ENCODE peak calls at places on chromosomes 4 and X, in nine cellular contexts. One of them, this sample, is unnamed.

GRCh38 chr4:183249854-183250253 is 70.2 kb downstream of the CLDN22 start:
- DNase-seq in brain microvascular endothelial cell: peak
- DNase-seq in EH: peak
- DNase-seq in activated CD4-positive, alpha-beta T cell treated with anti-CD3 and anti-CD28 coated beads, Interleukin-2, amount 50 U/mL, for 4 hours: no peak
- DNase-seq in stimulated activated CD8-positive, alpha-beta memory T cell treated with anti-CD3 and anti-CD28 coated beads, Interleukin-7, amount 100 ng/mL, for 1 hour: no peak
- DNase-seq in AML-193: peak
- DNase-seq in stimulated activated CD4-positive, alpha-beta T cell treated with anti-CD3 and anti-CD28 coated beads, Interleukin-15, amount 100 ng/mL, for 1 hour: no peak
- DNase-seq in WTC11: no peak
- DNase-seq in NCI-H748 treated with DMSO at 0.1 percent for 48 hours: peak
- DNase-seq in this sample: peak

GRCh38 chrX:10011261-10011931 is 44.2 kb downstream of the CLDN34 start:
- DNase-seq in brain microvascular endothelial cell: peak
- DNase-seq in EH: no peak
- DNase-seq in activated CD4-positive, alpha-beta T cell treated with anti-CD3 and anti-CD28 coated beads, Interleukin-2, amount 50 U/mL, for 4 hours: no peak
- DNase-seq in stimulated activated CD8-positive, alpha-beta memory T cell treated with anti-CD3 and anti-CD28 coated beads, Interleukin-7, amount 100 ng/mL, for 1 hour: no peak
- DNase-seq in AML-193: no peak
- DNase-seq in stimulated activated CD4-positive, alpha-beta T cell treated with anti-CD3 and anti-CD28 coated beads, Interleukin-15, amount 100 ng/mL, for 1 hour: no peak
- DNase-seq in WTC11: no peak
- DNase-seq in NCI-H748 treated with DMSO at 0.1 percent for 48 hours: no peak
- DNase-seq in this sample: no peak

GRCh38 chrX:70168238-70169188 is 8.8 kb upstream of the DGAT2L6 start:
- DNase-seq in brain microvascular endothelial cell: peak
- DNase-seq in EH: peak
- DNase-seq in activated CD4-positive, alpha-beta T cell treated with anti-CD3 and anti-CD28 coated beads, Interleukin-2, amount 50 U/mL, for 4 hours: no peak
- DNase-seq in stimulated activated CD8-positive, alpha-beta memory T cell treated with anti-CD3 and anti-CD28 coated beads, Interleukin-7, amount 100 ng/mL, for 1 hour: no peak
- DNase-seq in AML-193: no peak
- DNase-seq in stimulated activated CD4-positive, alpha-beta T cell treated with anti-CD3 and anti-CD28 coated beads, Interleukin-15, amount 100 ng/mL, for 1 hour: no peak
- DNase-seq in WTC11: peak
- DNase-seq in NCI-H748 treated with DMSO at 0.1 percent for 48 hours: no peak
- DNase-seq in this sample: no peak

GRCh38 chr4:22515888-22516541 is at the start of gene ADGRA3:
- DNase-seq in brain microvascular endothelial cell: peak
- DNase-seq in EH: peak
- DNase-seq in activated CD4-positive, alpha-beta T cell treated with anti-CD3 and anti-CD28 coated beads, Interleukin-2, amount 50 U/mL, for 4 hours: no peak
- DNase-seq in stimulated activated CD8-positive, alpha-beta memory T cell treated with anti-CD3 and anti-CD28 coated beads, Interleukin-7, amount 100 ng/mL, for 1 hour: no peak
- DNase-seq in AML-193: no peak
- DNase-seq in stimulated activated CD4-positive, alpha-beta T cell treated with anti-CD3 and anti-CD28 coated beads, Interleukin-15, amount 100 ng/mL, for 1 hour: no peak
- DNase-seq in WTC11: peak
- DNase-seq in NCI-H748 treated with DMSO at 0.1 percent for 48 hours: peak
- DNase-seq in this sample: peak

GRCh38 chr4:129095811-129096454 is at the start of gene C4orf33:
- DNase-seq in brain microvascular endothelial cell: peak
- DNase-seq in EH: peak
- DNase-seq in activated CD4-positive, alpha-beta T cell treated with anti-CD3 and anti-CD28 coated beads, Interleukin-2, amount 50 U/mL, for 4 hours: peak
- DNase-seq in stimulated activated CD8-positive, alpha-beta memory T cell treated with anti-CD3 and anti-CD28 coated beads, Interleukin-7, amount 100 ng/mL, for 1 hour: peak
- DNase-seq in AML-193: peak
- DNase-seq in stimulated activated CD4-positive, alpha-beta T cell treated with anti-CD3 and anti-CD28 coated beads, Interleukin-15, amount 100 ng/mL, for 1 hour: peak
- DNase-seq in WTC11: peak
- DNase-seq in NCI-H748 treated with DMSO at 0.1 percent for 48 hours: peak
- DNase-seq in this sample: no peak

GRCh38 chr4:96164814-96165351 is 325.0 kb downstream of the PDHA2 start:
- DNase-seq in brain microvascular endothelial cell: peak
- DNase-seq in EH: peak
- DNase-seq in activated CD4-positive, alpha-beta T cell treated with anti-CD3 and anti-CD28 coated beads, Interleukin-2, amount 50 U/mL, for 4 hours: no peak
- DNase-seq in stimulated activated CD8-positive, alpha-beta memory T cell treated with anti-CD3 and anti-CD28 coated beads, Interleukin-7, amount 100 ng/mL, for 1 hour: no peak
- DNase-seq in AML-193: no peak
- DNase-seq in stimulated activated CD4-positive, alpha-beta T cell treated with anti-CD3 and anti-CD28 coated beads, Interleukin-15, amount 100 ng/mL, for 1 hour: no peak
- DNase-seq in WTC11: no peak
- DNase-seq in NCI-H748 treated with DMSO at 0.1 percent for 48 hours: no peak
- DNase-seq in this sample: no peak

GRCh38 chr4:99402765-99403164 is 32.4 kb downstream of the ADH7 start:
- DNase-seq in brain microvascular endothelial cell: no peak
- DNase-seq in EH: no peak
- DNase-seq in activated CD4-positive, alpha-beta T cell treated with anti-CD3 and anti-CD28 coated beads, Interleukin-2, amount 50 U/mL, for 4 hours: no peak
- DNase-seq in stimulated activated CD8-positive, alpha-beta memory T cell treated with anti-CD3 and anti-CD28 coated beads, Interleukin-7, amount 100 ng/mL, for 1 hour: no peak
- DNase-seq in AML-193: no peak
- DNase-seq in stimulated activated CD4-positive, alpha-beta T cell treated with anti-CD3 and anti-CD28 coated beads, Interleukin-15, amount 100 ng/mL, for 1 hour: no peak
- DNase-seq in WTC11: peak
- DNase-seq in NCI-H748 treated with DMSO at 0.1 percent for 48 hours: no peak
- DNase-seq in this sample: peak

GRCh38 chr4:15793506-15794363 is 15.6 kb downstream of the CD38 start:
- DNase-seq in brain microvascular endothelial cell: no peak
- DNase-seq in EH: no peak
- DNase-seq in activated CD4-positive, alpha-beta T cell treated with anti-CD3 and anti-CD28 coated beads, Interleukin-2, amount 50 U/mL, for 4 hours: no peak
- DNase-seq in stimulated activated CD8-positive, alpha-beta memory T cell treated with anti-CD3 and anti-CD28 coated beads, Interleukin-7, amount 100 ng/mL, for 1 hour: no peak
- DNase-seq in AML-193: no peak
- DNase-seq in stimulated activated CD4-positive, alpha-beta T cell treated with anti-CD3 and anti-CD28 coated beads, Interleukin-15, amount 100 ng/mL, for 1 hour: no peak
- DNase-seq in WTC11: no peak
- DNase-seq in NCI-H748 treated with DMSO at 0.1 percent for 48 hours: no peak
- DNase-seq in this sample: peak

GRCh38 chr4:156672924-156673323 is 298.7 kb downstream of the PDGFC start:
- DNase-seq in brain microvascular endothelial cell: no peak
- DNase-seq in EH: peak
- DNase-seq in activated CD4-positive, alpha-beta T cell treated with anti-CD3 and anti-CD28 coated beads, Interleukin-2, amount 50 U/mL, for 4 hours: no peak
- DNase-seq in stimulated activated CD8-positive, alpha-beta memory T cell treated with anti-CD3 and anti-CD28 coated beads, Interleukin-7, amount 100 ng/mL, for 1 hour: no peak
- DNase-seq in AML-193: no peak
- DNase-seq in stimulated activated CD4-positive, alpha-beta T cell treated with anti-CD3 and anti-CD28 coated beads, Interleukin-15, amount 100 ng/mL, for 1 hour: no peak
- DNase-seq in WTC11: no peak
- DNase-seq in NCI-H748 treated with DMSO at 0.1 percent for 48 hours: no peak
- DNase-seq in this sample: no peak

GRCh38 chr4:1045193-1045594 is 33.8 kb downstream of the FGFRL1 start:
- DNase-seq in brain microvascular endothelial cell: no peak
- DNase-seq in EH: no peak
- DNase-seq in activated CD4-positive, alpha-beta T cell treated with anti-CD3 and anti-CD28 coated beads, Interleukin-2, amount 50 U/mL, for 4 hours: no peak
- DNase-seq in stimulated activated CD8-positive, alpha-beta memory T cell treated with anti-CD3 and anti-CD28 coated beads, Interleukin-7, amount 100 ng/mL, for 1 hour: no peak
- DNase-seq in AML-193: no peak
- DNase-seq in stimulated activated CD4-positive, alpha-beta T cell treated with anti-CD3 and anti-CD28 coated beads, Interleukin-15, amount 100 ng/mL, for 1 hour: no peak
- DNase-seq in WTC11: no peak
- DNase-seq in NCI-H748 treated with DMSO at 0.1 percent for 48 hours: no peak
- DNase-seq in this sample: no peak

GRCh38 chrX:13074297-13075262 is 30.2 kb upstream of the FAM9C start:
- DNase-seq in brain microvascular endothelial cell: no peak
- DNase-seq in EH: no peak
- DNase-seq in activated CD4-positive, alpha-beta T cell treated with anti-CD3 and anti-CD28 coated beads, Interleukin-2, amount 50 U/mL, for 4 hours: no peak
- DNase-seq in stimulated activated CD8-positive, alpha-beta memory T cell treated with anti-CD3 and anti-CD28 coated beads, Interleukin-7, amount 100 ng/mL, for 1 hour: no peak
- DNase-seq in AML-193: no peak
- DNase-seq in stimulated activated CD4-positive, alpha-beta T cell treated with anti-CD3 and anti-CD28 coated beads, Interleukin-15, amount 100 ng/mL, for 1 hour: no peak
- DNase-seq in WTC11: no peak
- DNase-seq in NCI-H748 treated with DMSO at 0.1 percent for 48 hours: no peak
- DNase-seq in this sample: no peak

GRCh38 chr4:80875642-80876041 is 154.9 kb upstream of the BMP3 start:
- DNase-seq in brain microvascular endothelial cell: no peak
- DNase-seq in EH: no peak
- DNase-seq in activated CD4-positive, alpha-beta T cell treated with anti-CD3 and anti-CD28 coated beads, Interleukin-2, amount 50 U/mL, for 4 hours: no peak
- DNase-seq in stimulated activated CD8-positive, alpha-beta memory T cell treated with anti-CD3 and anti-CD28 coated beads, Interleukin-7, amount 100 ng/mL, for 1 hour: no peak
- DNase-seq in AML-193: no peak
- DNase-seq in stimulated activated CD4-positive, alpha-beta T cell treated with anti-CD3 and anti-CD28 coated beads, Interleukin-15, amount 100 ng/mL, for 1 hour: no peak
- DNase-seq in WTC11: no peak
- DNase-seq in NCI-H748 treated with DMSO at 0.1 percent for 48 hours: no peak
- DNase-seq in this sample: no peak

GRCh38 chr4:168480991-168481588 is 798 bp upstream of the DDX60L start:
- DNase-seq in brain microvascular endothelial cell: peak
- DNase-seq in EH: peak
- DNase-seq in activated CD4-positive, alpha-beta T cell treated with anti-CD3 and anti-CD28 coated beads, Interleukin-2, amount 50 U/mL, for 4 hours: peak
- DNase-seq in stimulated activated CD8-positive, alpha-beta memory T cell treated with anti-CD3 and anti-CD28 coated beads, Interleukin-7, amount 100 ng/mL, for 1 hour: no peak
- DNase-seq in AML-193: peak
- DNase-seq in stimulated activated CD4-positive, alpha-beta T cell treated with anti-CD3 and anti-CD28 coated beads, Interleukin-15, amount 100 ng/mL, for 1 hour: no peak
- DNase-seq in WTC11: no peak
- DNase-seq in NCI-H748 treated with DMSO at 0.1 percent for 48 hours: no peak
- DNase-seq in this sample: no peak

GRCh38 chrX:128619490-128619889 is 567.3 kb upstream of the ACTRT1 start:
- DNase-seq in brain microvascular endothelial cell: no peak
- DNase-seq in EH: no peak
- DNase-seq in activated CD4-positive, alpha-beta T cell treated with anti-CD3 and anti-CD28 coated beads, Interleukin-2, amount 50 U/mL, for 4 hours: no peak
- DNase-seq in stimulated activated CD8-positive, alpha-beta memory T cell treated with anti-CD3 and anti-CD28 coated beads, Interleukin-7, amount 100 ng/mL, for 1 hour: no peak
- DNase-seq in AML-193: no peak
- DNase-seq in stimulated activated CD4-positive, alpha-beta T cell treated with anti-CD3 and anti-CD28 coated beads, Interleukin-15, amount 100 ng/mL, for 1 hour: no peak
- DNase-seq in WTC11: no peak
- DNase-seq in NCI-H748 treated with DMSO at 0.1 percent for 48 hours: no peak
- DNase-seq in this sample: no peak

GRCh38 chr4:189090174-189090814 is 850.4 kb upstream of the FRG1 start:
- DNase-seq in brain microvascular endothelial cell: peak
- DNase-seq in EH: peak
- DNase-seq in activated CD4-positive, alpha-beta T cell treated with anti-CD3 and anti-CD28 coated beads, Interleukin-2, amount 50 U/mL, for 4 hours: no peak
- DNase-seq in stimulated activated CD8-positive, alpha-beta memory T cell treated with anti-CD3 and anti-CD28 coated beads, Interleukin-7, amount 100 ng/mL, for 1 hour: no peak
- DNase-seq in AML-193: no peak
- DNase-seq in stimulated activated CD4-positive, alpha-beta T cell treated with anti-CD3 and anti-CD28 coated beads, Interleukin-15, amount 100 ng/mL, for 1 hour: no peak
- DNase-seq in WTC11: peak
- DNase-seq in NCI-H748 treated with DMSO at 0.1 percent for 48 hours: peak
- DNase-seq in this sample: no peak

GRCh38 chrX:141903400-141904155 is at the start of gene MAGEC1:
- DNase-seq in brain microvascular endothelial cell: no peak
- DNase-seq in EH: no peak
- DNase-seq in activated CD4-positive, alpha-beta T cell treated with anti-CD3 and anti-CD28 coated beads, Interleukin-2, amount 50 U/mL, for 4 hours: no peak
- DNase-seq in stimulated activated CD8-positive, alpha-beta memory T cell treated with anti-CD3 and anti-CD28 coated beads, Interleukin-7, amount 100 ng/mL, for 1 hour: no peak
- DNase-seq in AML-193: no peak
- DNase-seq in stimulated activated CD4-positive, alpha-beta T cell treated with anti-CD3 and anti-CD28 coated beads, Interleukin-15, amount 100 ng/mL, for 1 hour: no peak
- DNase-seq in WTC11: no peak
- DNase-seq in NCI-H748 treated with DMSO at 0.1 percent for 48 hours: peak
- DNase-seq in this sample: peak

GRCh38 chr4:56342746-56343145 is 44.5 kb downstream of the AASDH start:
- DNase-seq in brain microvascular endothelial cell: peak
- DNase-seq in EH: peak
- DNase-seq in activated CD4-positive, alpha-beta T cell treated with anti-CD3 and anti-CD28 coated beads, Interleukin-2, amount 50 U/mL, for 4 hours: no peak
- DNase-seq in stimulated activated CD8-positive, alpha-beta memory T cell treated with anti-CD3 and anti-CD28 coated beads, Interleukin-7, amount 100 ng/mL, for 1 hour: no peak
- DNase-seq in AML-193: no peak
- DNase-seq in stimulated activated CD4-positive, alpha-beta T cell treated with anti-CD3 and anti-CD28 coated beads, Interleukin-15, amount 100 ng/mL, for 1 hour: no peak
- DNase-seq in WTC11: no peak
- DNase-seq in NCI-H748 treated with DMSO at 0.1 percent for 48 hours: no peak
- DNase-seq in this sample: no peak

GRCh38 chr4:142350886-142351285 is 495.2 kb downstream of the INPP4B start:
- DNase-seq in brain microvascular endothelial cell: no peak
- DNase-seq in EH: peak
- DNase-seq in activated CD4-positive, alpha-beta T cell treated with anti-CD3 and anti-CD28 coated beads, Interleukin-2, amount 50 U/mL, for 4 hours: no peak
- DNase-seq in stimulated activated CD8-positive, alpha-beta memory T cell treated with anti-CD3 and anti-CD28 coated beads, Interleukin-7, amount 100 ng/mL, for 1 hour: no peak
- DNase-seq in AML-193: no peak
- DNase-seq in stimulated activated CD4-positive, alpha-beta T cell treated with anti-CD3 and anti-CD28 coated beads, Interleukin-15, amount 100 ng/mL, for 1 hour: no peak
- DNase-seq in WTC11: no peak
- DNase-seq in NCI-H748 treated with DMSO at 0.1 percent for 48 hours: peak
- DNase-seq in this sample: no peak

GRCh38 chr4:118327554-118328241 is 25.1 kb downstream of the PRSS12 start:
- DNase-seq in brain microvascular endothelial cell: peak
- DNase-seq in EH: peak
- DNase-seq in activated CD4-positive, alpha-beta T cell treated with anti-CD3 and anti-CD28 coated beads, Interleukin-2, amount 50 U/mL, for 4 hours: no peak
- DNase-seq in stimulated activated CD8-positive, alpha-beta memory T cell treated with anti-CD3 and anti-CD28 coated beads, Interleukin-7, amount 100 ng/mL, for 1 hour: no peak
- DNase-seq in AML-193: no peak
- DNase-seq in stimulated activated CD4-positive, alpha-beta T cell treated with anti-CD3 and anti-CD28 coated beads, Interleukin-15, amount 100 ng/mL, for 1 hour: no peak
- DNase-seq in WTC11: no peak
- DNase-seq in NCI-H748 treated with DMSO at 0.1 percent for 48 hours: no peak
- DNase-seq in this sample: no peak

GRCh38 chr4:136484996-136485395 is 1047.3 kb downstream of the PCDH18 start:
- DNase-seq in brain microvascular endothelial cell: peak
- DNase-seq in EH: no peak
- DNase-seq in activated CD4-positive, alpha-beta T cell treated with anti-CD3 and anti-CD28 coated beads, Interleukin-2, amount 50 U/mL, for 4 hours: no peak
- DNase-seq in stimulated activated CD8-positive, alpha-beta memory T cell treated with anti-CD3 and anti-CD28 coated beads, Interleukin-7, amount 100 ng/mL, for 1 hour: no peak
- DNase-seq in AML-193: no peak
- DNase-seq in stimulated activated CD4-positive, alpha-beta T cell treated with anti-CD3 and anti-CD28 coated beads, Interleukin-15, amount 100 ng/mL, for 1 hour: no peak
- DNase-seq in WTC11: no peak
- DNase-seq in NCI-H748 treated with DMSO at 0.1 percent for 48 hours: no peak
- DNase-seq in this sample: no peak

GRCh38 chr4:113300384-113301011 is 251.0 kb downstream of the ANK2 start:
- DNase-seq in brain microvascular endothelial cell: peak
- DNase-seq in EH: peak
- DNase-seq in activated CD4-positive, alpha-beta T cell treated with anti-CD3 and anti-CD28 coated beads, Interleukin-2, amount 50 U/mL, for 4 hours: no peak
- DNase-seq in stimulated activated CD8-positive, alpha-beta memory T cell treated with anti-CD3 and anti-CD28 coated beads, Interleukin-7, amount 100 ng/mL, for 1 hour: no peak
- DNase-seq in AML-193: no peak
- DNase-seq in stimulated activated CD4-positive, alpha-beta T cell treated with anti-CD3 and anti-CD28 coated beads, Interleukin-15, amount 100 ng/mL, for 1 hour: no peak
- DNase-seq in WTC11: no peak
- DNase-seq in NCI-H748 treated with DMSO at 0.1 percent for 48 hours: no peak
- DNase-seq in this sample: no peak

GRCh38 chr4:143701365-143701764 is 890 bp upstream of the FREM3 start:
- DNase-seq in brain microvascular endothelial cell: no peak
- DNase-seq in EH: no peak
- DNase-seq in activated CD4-positive, alpha-beta T cell treated with anti-CD3 and anti-CD28 coated beads, Interleukin-2, amount 50 U/mL, for 4 hours: no peak
- DNase-seq in stimulated activated CD8-positive, alpha-beta memory T cell treated with anti-CD3 and anti-CD28 coated beads, Interleukin-7, amount 100 ng/mL, for 1 hour: no peak
- DNase-seq in AML-193: no peak
- DNase-seq in stimulated activated CD4-positive, alpha-beta T cell treated with anti-CD3 and anti-CD28 coated beads, Interleukin-15, amount 100 ng/mL, for 1 hour: no peak
- DNase-seq in WTC11: no peak
- DNase-seq in NCI-H748 treated with DMSO at 0.1 percent for 48 hours: no peak
- DNase-seq in this sample: no peak